ENCODE peak calls at places on chromosomes 6 and 20, in five cellular contexts. F is heart right ventricle; T is CD8-positive, alpha-beta T cell; S is CD8-positive, alpha-beta memory T cell; O is astrocyte of the spinal cord. X is an unnamed sample.

GRCh38 chr6:141552463-141552862 is 580.3 kb upstream of the GJE1 start:
- DNase-seq in O (peak), T (no peak), S (no peak), F (peak), X (no peak)

GRCh38 chr20:34703573-34704176 is 469 bp upstream of the TP53INP2 start:
- DNase-seq in T (peak), S (no peak), F (peak), O (peak), X (no peak)

GRCh38 chr6:110589865-110590513 is 113.6 kb upstream of the SLC22A16 start:
- DNase-seq in T (no peak), F (no peak), S (no peak), O (no peak), X (no peak)

GRCh38 chr6:72040106-72040505 is 153.8 kb downstream of the RIMS1 start:
- DNase-seq in O (peak), S (no peak), F (no peak), T (no peak), X (no peak)

GRCh38 chr6:28880894-28881780 is 42.6 kb downstream of the TRIM27 start:
- DNase-seq in F (peak), O (peak), S (no peak), T (peak), X (peak)

GRCh38 chr6:107646176-107646575 is 156.3 kb downstream of the SOBP start:
- DNase-seq in O (no peak), F (peak), T (no peak), S (no peak), X (no peak)

GRCh38 chr6:168413018-168413720 is 27.8 kb upstream of the SMOC2 start:
- DNase-seq in F (no peak), O (no peak), S (no peak), T (no peak), X (no peak)

GRCh38 chr6:43054206-43054943 is 724 bp upstream of the CUL7 start:
- DNase-seq in S (no peak), O (peak), F (no peak), T (no peak), X (no peak)

GRCh38 chr20:36501367-36502006 is 39.8 kb upstream of the MYL9 start:
- DNase-seq in S (no peak), T (no peak), F (no peak), O (no peak), X (no peak)

GRCh38 chr20:17835941-17836861 is 132.4 kb downstream of the SNX5 start:
- DNase-seq in S (no peak), O (peak), T (no peak), F (peak), X (no peak)

GRCh38 chr6:43771858-43772570 is 2.0 kb downstream of the VEGFA start:
- DNase-seq in S (peak), O (peak), T (no peak), F (no peak), X (no peak)

GRCh38 chr20:64000906-64001305 is 20.0 kb downstream of the PRPF6 start:
- DNase-seq in S (no peak), F (no peak), O (no peak), T (no peak), X (no peak)

GRCh38 chr20:44342240-44342639 is 5.4 kb downstream of the R3HDML start:
- DNase-seq in T (no peak), S (no peak), F (no peak), O (no peak), X (no peak)

GRCh38 chr6:135162678-135163439 is 18.2 kb upstream of the MYB start:
- DNase-seq in F (no peak), T (peak), S (peak), O (peak), X (no peak)

GRCh38 chr6:170097505-170098427 is 193.1 kb downstream of the DLL1 start:
- DNase-seq in F (peak), S (no peak), O (no peak), T (peak), X (no peak)

GRCh38 chr6:71675386-71675785 is 211.0 kb upstream of the RIMS1 start:
- DNase-seq in F (no peak), S (no peak), O (no peak), T (no peak), X (no peak)

GRCh38 chr6:148577687-148578488 is 168.9 kb upstream of the UST start:
- DNase-seq in T (peak), F (peak), O (peak), S (peak), X (peak)

GRCh38 chr6:149751239-149751638 is 1.7 kb downstream of the PCMT1 start:
- DNase-seq in O (no peak), S (no peak), T (no peak), F (no peak), X (no peak)
- H3K4me3 ChIP-seq in O (no peak), S (no peak), T (no peak), F (no peak), X (no peak)

DNA sequence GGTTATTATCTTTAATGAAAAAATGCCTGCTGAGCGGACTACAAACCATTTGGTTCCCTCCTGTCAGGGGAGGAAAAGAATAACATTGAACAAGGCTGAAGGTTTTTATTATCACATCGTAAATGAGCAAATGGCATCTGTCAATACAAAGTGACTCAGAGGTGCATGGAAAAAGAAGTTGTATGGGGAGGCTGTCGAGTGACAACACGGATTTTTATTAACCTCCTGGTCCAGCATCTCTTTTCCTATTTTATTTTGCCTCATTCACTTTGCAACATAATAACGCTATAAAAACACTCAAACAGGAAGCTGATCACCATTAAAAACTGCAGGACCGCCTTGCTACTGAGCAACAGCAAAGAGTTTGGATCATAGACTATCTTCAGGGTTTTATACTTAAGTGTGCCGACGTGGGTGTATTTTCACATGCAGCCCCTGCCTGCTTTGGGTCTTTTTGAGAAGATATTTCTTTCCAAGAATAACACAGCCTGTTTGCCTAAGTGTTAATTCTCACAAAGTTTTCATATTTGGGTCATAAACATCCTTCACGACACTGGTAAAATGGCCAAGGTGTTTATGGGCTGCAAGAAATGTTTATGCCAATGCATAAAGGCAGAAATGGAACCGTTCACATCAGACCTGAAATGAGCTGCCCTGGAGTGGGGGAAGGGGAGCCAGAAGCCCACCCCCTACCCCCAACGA is 132.1 kb upstream of the SALL4 start:
- DNase-seq in O (no peak), F (no peak), T (no peak), S (no peak), X (no peak)
- H3K4me3 ChIP-seq in O (no peak), F (no peak), T (no peak), S (no peak), X (no peak)

DNA sequence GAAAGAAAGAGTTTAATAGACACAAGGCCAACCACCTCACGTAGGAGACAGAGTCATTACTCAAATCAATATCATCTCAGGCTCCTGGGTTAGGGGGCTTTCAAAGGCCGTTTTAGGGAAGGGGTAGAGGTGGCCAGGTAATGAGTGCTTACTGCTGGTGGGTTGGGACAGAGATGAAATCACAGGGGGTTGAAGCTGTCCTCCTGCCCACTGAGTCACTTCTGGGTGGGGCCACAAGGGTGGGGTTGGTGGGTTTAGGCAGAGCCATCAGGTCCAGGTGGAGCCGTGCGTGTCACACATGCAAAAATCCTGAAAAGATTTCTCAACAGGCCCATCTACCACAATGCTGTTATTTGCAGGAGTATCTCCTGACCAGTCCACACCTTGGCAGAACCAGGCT is 167.0 kb upstream of the EXOC2 start:
- DNase-seq in O (no peak), F (no peak), T (no peak), S (no peak), X (no peak)
- H3K4me3 ChIP-seq in O (no peak), F (no peak), T (no peak), S (no peak), X (no peak)

GRCh38 chr20:57400262-57400701 is 9.1 kb downstream of the RBM38 start:
- DNase-seq in T (no peak), F (no peak), O (no peak), S (no peak), X (no peak)
- H3K4me3 ChIP-seq in T (peak), F (no peak), O (no peak), S (peak), X (no peak)

DNA sequence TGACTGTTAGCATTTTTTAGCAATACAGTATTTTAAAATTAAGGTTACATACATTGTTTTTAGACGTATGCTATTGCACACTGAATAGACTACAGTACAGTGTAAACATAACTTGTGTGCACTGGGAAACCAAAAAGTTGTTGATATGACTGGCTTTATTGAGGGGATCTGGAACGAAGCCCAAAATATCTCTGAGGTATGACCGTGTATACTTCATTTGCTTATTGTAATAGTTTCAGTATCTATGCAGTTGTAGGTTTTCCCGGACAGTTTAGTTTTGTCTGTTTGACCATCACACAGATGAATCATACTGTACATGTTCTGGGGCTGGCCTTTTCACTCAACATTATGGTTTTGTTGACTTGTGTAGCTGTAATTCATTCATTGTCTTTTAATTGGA is 6.9 kb upstream of the ZBTB12 start:
- DNase-seq in T (no peak), O (peak), F (no peak), S (no peak), X (no peak)
- H3K4me3 ChIP-seq in T (no peak), O (no peak), F (no peak), S (no peak), X (no peak)

GRCh38 chr6:109092074-109092473 is 2.6 kb downstream of the SESN1 start:
- DNase-seq in S (no peak), F (no peak), O (no peak), T (no peak), X (no peak)
- H3K4me3 ChIP-seq in S (peak), F (peak), O (peak), T (no peak), X (no peak)

GRCh38 chr20:62405981-62406513 is 1.0 kb downstream of the CABLES2 start:
- DNase-seq in O (no peak), F (no peak), S (no peak), T (no peak), X (no peak)

GRCh38 chr20:62406635-62407176 is 379 bp downstream of the CABLES2 start:
- DNase-seq in O (no peak), F (no peak), T (no peak), S (no peak), X (no peak)

GRCh38 chr20:62404761-62405107 is 2.4 kb downstream of the CABLES2 start:
- DNase-seq in O (no peak), S (no peak), T (no peak), F (no peak), X (no peak)

GRCh38 chr20:62404112-62404665 is 2.9 kb downstream of the CABLES2 start:
- DNase-seq in T (no peak), S (no peak), O (no peak), F (no peak), X (no peak)

DNA sequence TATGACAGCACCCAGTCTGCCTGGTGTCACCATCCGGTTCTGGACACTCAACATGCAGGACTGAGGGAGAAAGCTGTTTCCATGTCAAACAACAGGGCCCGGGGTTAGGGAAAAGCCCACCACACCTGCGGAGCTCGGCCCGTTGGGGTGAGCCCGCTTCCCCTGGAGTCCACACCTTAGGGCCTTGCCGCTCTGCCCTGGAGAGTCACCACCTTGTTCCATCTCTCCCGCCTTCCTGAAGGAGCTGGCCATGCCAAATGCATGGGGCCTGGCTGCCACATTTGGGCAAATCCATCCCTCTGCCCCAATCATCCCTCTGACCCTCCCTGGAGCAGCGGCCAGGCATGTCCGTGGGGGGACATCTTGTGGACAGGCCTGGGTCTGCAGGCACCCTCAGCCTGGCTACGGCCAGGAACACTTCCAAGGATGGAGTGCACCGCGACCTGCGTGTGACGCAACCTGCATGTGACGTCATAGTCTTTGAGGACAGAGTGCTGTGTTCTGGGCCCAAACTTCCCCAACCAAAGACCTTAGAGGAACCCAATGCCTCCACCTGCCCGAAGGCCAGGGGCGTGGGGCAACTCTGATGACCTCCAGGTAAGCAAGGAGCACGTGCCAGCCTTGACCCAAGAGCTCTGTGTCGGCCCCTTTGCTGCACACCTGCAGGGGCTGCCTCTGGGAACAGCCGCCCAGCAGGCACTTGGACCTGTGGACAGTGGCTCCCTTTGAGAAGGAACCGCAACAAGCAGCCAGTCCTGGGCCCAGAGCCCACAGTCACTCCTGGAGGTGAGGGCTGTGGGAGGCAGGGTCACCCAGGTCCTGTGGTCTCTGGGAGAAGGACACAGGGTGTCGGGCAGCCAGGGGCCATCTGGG is 1.7 kb downstream of the CABLES2 start:
- DNase-seq in F (peak), O (peak), S (no peak), T (no peak), X (no peak)
- H3K4me3 ChIP-seq in F (no peak), O (no peak), S (no peak), T (no peak), X (peak)

GRCh38 chr6:27312146-27312949 is at the start of gene POM121L2:
- DNase-seq in O (peak), S (peak), F (no peak), T (peak), X (peak)

GRCh38 chr6:27314046-27314445 is 2.0 kb upstream of the POM121L2 start:
- DNase-seq in S (no peak), O (no peak), T (no peak), F (no peak), X (no peak)

GRCh38 chr6:27311806-27312145 is 297 bp downstream of the POM121L2 start:
- DNase-seq in T (no peak), S (no peak), O (no peak), F (no peak), X (no peak)

GRCh38 chr6:27312950-27313271 is 838 bp upstream of the POM121L2 start:
- DNase-seq in S (no peak), F (no peak), T (no peak), O (no peak), X (no peak)
- H3K4me3 ChIP-seq in S (peak), F (peak), T (peak), O (peak), X (peak)

DNA sequence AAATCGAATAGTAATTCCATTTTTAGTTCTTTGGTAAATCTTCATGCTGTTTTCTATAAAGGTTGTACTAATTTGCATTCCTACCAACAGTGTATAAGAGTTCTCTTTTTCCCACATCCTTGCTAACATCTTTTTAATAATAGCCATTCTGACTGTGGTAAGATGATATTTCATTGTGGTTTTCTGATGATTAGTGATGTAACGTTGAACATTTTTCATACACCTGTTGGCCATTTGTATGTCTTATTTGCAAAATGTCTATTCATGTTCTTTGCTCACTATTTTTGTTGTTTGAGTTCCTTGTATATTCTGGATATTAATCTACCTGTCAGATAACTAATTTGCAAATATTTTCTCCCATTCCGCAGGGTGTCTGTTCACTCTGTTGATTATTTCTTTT is 64.5 kb downstream of the LIN28B start:
- DNase-seq in O (no peak), T (no peak), F (no peak), S (no peak), X (no peak)
- H3K4me3 ChIP-seq in O (no peak), T (no peak), F (no peak), S (no peak), X (no peak)